ENCODE peak calls at places on chromosomes 2 and 18, in seven cellular contexts. N is astrocyte; Q is RPMI7951; I is activated naive CD4-positive, alpha-beta T cell; O is M059J; W is AG04450; M is progenitor cell of endocrine pancreas. X is an unnamed sample.

GRCh38 chr2:102449370-102449974 is 23.6 kb upstream of the SLC9A4 start:
- DNase-seq in N (peak; percentile 8), Q (peak; percentile 39), I (peak; percentile 29), O (peak; percentile 18), W (no peak), M (no peak), X (peak; percentile 36)

GRCh38 chr2:240986787-240987411 is 11.5 kb upstream of the SNED1 start:
- DNase-seq in N (peak; percentile 24), Q (peak; percentile 96), I (no peak), O (no peak), W (peak; percentile 20), M (no peak), X (no peak)

GRCh38 chr2:239579081-239579480 is 178.3 kb upstream of the HDAC4 start:
- DNase-seq in N (no peak), Q (no peak), I (no peak), O (no peak), W (no peak), M (no peak), X (no peak)

GRCh38 chr2:122706757-122707223 is 951.3 kb downstream of the TSN start:
- DNase-seq in N (no peak), Q (no peak), I (no peak), O (no peak), W (no peak), M (no peak), X (no peak)

GRCh38 chr18:32771169-32771751 is 1.6 kb downstream of the KLHL14 start:
- DNase-seq in N (no peak), Q (no peak), I (no peak), O (no peak), W (no peak), M (peak; percentile 19), X (no peak)

GRCh38 chr2:56244911-56245530 is 61.2 kb downstream of the CCDC85A start:
- DNase-seq in N (peak; percentile 60), Q (no peak), I (no peak), O (peak; percentile 93), W (no peak), M (no peak), X (no peak)

GRCh38 chr2:176106636-176107539 is at the start of gene HOXD11:
- DNase-seq in N (no peak), Q (no peak), I (no peak), O (peak; percentile 57), W (no peak), M (no peak), X (no peak)

GRCh38 chr18:49647496-49648168 is 85.8 kb downstream of the LIPG start:
- DNase-seq in N (peak; percentile 84), Q (peak; percentile 56), I (no peak), O (peak; percentile 81), W (no peak), M (no peak), X (no peak)

GRCh38 chr18:72727038-72727690 is 140.6 kb downstream of the NETO1 start:
- DNase-seq in N (no peak), Q (peak; percentile 1), I (no peak), O (peak; percentile 1), W (no peak), M (no peak), X (no peak)

GRCh38 chr2:120439637-120440384 is 93.9 kb downstream of the INHBB start:
- DNase-seq in N (no peak), Q (no peak), I (no peak), O (no peak), W (no peak), M (no peak), X (no peak)

GRCh38 chr18:58269931-58270330 is 225.9 kb downstream of the NEDD4L start:
- DNase-seq in N (no peak), Q (no peak), I (no peak), O (peak; percentile 58), W (no peak), M (no peak), X (no peak)

GRCh38 chr2:112972423-112973086 is 5.3 kb upstream of the IL36G start:
- DNase-seq in N (no peak), Q (no peak), I (no peak), O (no peak), W (no peak), M (no peak), X (no peak)

GRCh38 chr2:159710601-159711180 is 1.6 kb upstream of the MARCHF7 start:
- DNase-seq in N (peak; percentile 75), Q (no peak), I (no peak), O (no peak), W (no peak), M (no peak), X (no peak)

GRCh38 chr2:46967990-46968647 is 52.5 kb upstream of the MCFD2 start:
- DNase-seq in N (peak; percentile 88), Q (peak; percentile 97), I (no peak), O (peak; percentile 95), W (peak; percentile 39), M (no peak), X (no peak)

GRCh38 chr2:62475172-62476011 is 30.6 kb downstream of the TMEM17 start:
- DNase-seq in N (no peak), Q (peak; percentile 40), I (no peak), O (peak; percentile 43), W (no peak), M (no peak), X (no peak)

GRCh38 chr2:241150660-241151530 is 628 bp downstream of the PPP1R7 start:
- DNase-seq in N (no peak), Q (peak; percentile 8), I (no peak), O (no peak), W (no peak), M (no peak), X (no peak)

X was measured in activated CD4-positive, alpha-beta T cell treated with anti-CD3 and anti-CD28 coated beads, Interleukin-2, amount 50 U/mL, for 24 hours.